ENCODE peak calls at places on chromosomes 6 and 20, in four cellular contexts. L is effector memory CD4-positive, alpha-beta T cell; N is EH; E is OCI-LY7. Y is an unnamed sample.

GRCh38 chr20:44187054-44187762 is at the start of gene JPH2:
- DNase-seq in N (peak), L (no peak), E (no peak), Y (no peak)

GRCh38 chr6:3432416-3432815 is 24.4 kb downstream of the SLC22A23 start:
- DNase-seq in N (no peak), E (no peak), L (no peak), Y (no peak)

GRCh38 chr6:19988555-19988954 is 151.4 kb downstream of the ID4 start:
- DNase-seq in N (peak), E (no peak), L (no peak), Y (peak)

GRCh38 chr20:62060631-62061541 is 4.8 kb downstream of the TAF4 start:
- DNase-seq in L (no peak), N (no peak), E (no peak), Y (no peak)

GRCh38 chr20:15564981-15565380 is 1008.3 kb downstream of the KIF16B start:
- DNase-seq in L (no peak), N (no peak), E (no peak), Y (peak)

GRCh38 chr6:3323696-3324261 is 65.0 kb downstream of the PSMG4 start:
- DNase-seq in L (no peak), E (no peak), N (no peak), Y (no peak)

GRCh38 chr20:20491110-20491783 is 123.3 kb downstream of the INSM1 start:
- DNase-seq in L (no peak), E (no peak), N (peak), Y (no peak)

GRCh38 chr6:26439552-26440125 is 665 bp upstream of the BTN3A3 start:
- DNase-seq in L (no peak), E (no peak), N (peak), Y (no peak)

Y was measured in NB4.